ENCODE peak calls at places on chromosomes 2 and 18, in five cellular contexts. Y, G, M, R and K are unnamed samples.
A peak's percentile ranks its signal among the peaks of the same experiment; 100 is the strongest.

GRCh38 chr18:34729264-34729663 is 19.2 kb downstream of the DTNA start:
- DNase-seq in Y (peak; percentile 45), M (no peak), G (peak; percentile 28), R (no peak), K (peak; percentile 57)

GRCh38 chr2:48398285-48399135 is 131.4 kb upstream of the STON1 start:
- DNase-seq in R (no peak), Y (no peak), G (no peak), M (no peak), K (no peak)

GRCh38 chr2:237964578-237965404 is 2.0 kb upstream of the UBE2F start:
- DNase-seq in R (no peak), G (no peak), Y (no peak), M (no peak), K (peak; percentile 91)

GRCh38 chr2:28780496-28780895 is 28.9 kb downstream of the PPP1CB start:
- DNase-seq in G (no peak), M (no peak), Y (no peak), R (no peak), K (no peak)

GRCh38 chr18:39260565-39260964 is 1695.0 kb upstream of the CELF4 start:
- DNase-seq in G (no peak), M (no peak), R (no peak), Y (no peak), K (no peak)

GRCh38 chr2:113240150-113240914 is 38.4 kb downstream of the PAX8 start:
- DNase-seq in G (no peak), R (peak; percentile 86), Y (peak; percentile 95), M (peak; percentile 58), K (peak; percentile 83)

GRCh38 chr2:225668606-225669266 is 269.2 kb downstream of the NYAP2 start:
- DNase-seq in G (peak; percentile 25), R (peak; percentile 56), Y (peak; percentile 78), M (peak; percentile 21), K (peak; percentile 77)

GRCh38 chr2:163157891-163158511 is 319.4 kb upstream of the KCNH7 start:
- DNase-seq in Y (peak; percentile 76), M (peak; percentile 46), G (no peak), R (no peak), K (peak; percentile 70)

GRCh38 chr2:46812381-46813024 is 103.1 kb downstream of the MCFD2 start:
- DNase-seq in R (peak; percentile 62), G (no peak), M (peak; percentile 75), Y (peak; percentile 73), K (peak; percentile 51)

GRCh38 chr2:105792561-105792960 is 47.8 kb downstream of the NCK2 start:
- DNase-seq in G (no peak), M (no peak), Y (no peak), R (no peak), K (no peak)

GRCh38 chr2:230541934-230542380 is 126.0 kb downstream of the SP100 start:
- DNase-seq in M (no peak), Y (peak; percentile 37), G (no peak), R (no peak), K (no peak)

GRCh38 chr2:140624188-140624587 is 1506.6 kb downstream of the LRP1B start:
- DNase-seq in R (no peak), Y (no peak), G (no peak), M (no peak), K (no peak)

GRCh38 chr2:112198780-112199179 is 56.1 kb downstream of the ZC3H8 start:
- DNase-seq in G (no peak), Y (no peak), R (no peak), M (no peak), K (no peak)

GRCh38 chr2:166157578-166157977 is 29.8 kb upstream of the SCN1A start:
- DNase-seq in M (no peak), G (no peak), Y (no peak), R (no peak), K (peak; percentile 20)

GRCh38 chr18:49234984-49235383 is 225.5 kb downstream of the DYM start:
- DNase-seq in M (no peak), Y (no peak), G (no peak), R (no peak), K (no peak)

GRCh38 chr2:240785424-240786335 is 34.3 kb downstream of the KIF1A start:
- DNase-seq in Y (no peak), G (no peak), R (no peak), M (no peak), K (no peak)

GRCh38 chr2:200380833-200381542 is 74.5 kb downstream of the SPATS2L start:
- DNase-seq in R (no peak), Y (peak; percentile 78), M (no peak), G (no peak), K (peak; percentile 34)

GRCh38 chr2:120736955-120737801 is 1.5 kb downstream of the GLI2 start:
- DNase-seq in G (no peak), R (no peak), M (peak; percentile 84), Y (peak; percentile 89), K (peak; percentile 18)

GRCh38 chr2:46942891-46943626 is 27.5 kb upstream of the MCFD2 start:
- DNase-seq in G (no peak), Y (no peak), M (no peak), R (no peak), K (no peak)

GRCh38 chr2:113175736-113176695 is 2.2 kb downstream of the PSD4 start:
- DNase-seq in Y (no peak), M (no peak), G (no peak), R (no peak), K (no peak)

GRCh38 chr2:157725856-157726255 is 97.2 kb upstream of the ACVR1C start:
- DNase-seq in G (no peak), R (no peak), M (no peak), Y (peak; percentile 45), K (no peak)

GRCh38 chr2:208101716-208102631 is 22.4 kb downstream of the CRYGD start:
- DNase-seq in M (no peak), R (no peak), G (no peak), Y (peak; percentile 48), K (peak; percentile 37)

GRCh38 chr18:32257073-32257780 is 67.4 kb downstream of the MEP1B start:
- DNase-seq in R (no peak), Y (no peak), M (no peak), G (no peak), K (peak; percentile 73)

GRCh38 chr2:23489471-23490400 is 104.8 kb downstream of the KLHL29 start:
- DNase-seq in Y (peak; percentile 17), M (no peak), G (no peak), R (no peak), K (no peak)

GRCh38 chr18:79452190-79452990 is 56.7 kb downstream of the NFATC1 start:
- DNase-seq in Y (peak; percentile 37), R (no peak), M (no peak), G (no peak), K (no peak)

GRCh38 chr18:79450289-79450920 is 54.7 kb downstream of the NFATC1 start:
- DNase-seq in G (no peak), Y (no peak), M (no peak), R (no peak), K (no peak)

GRCh38 chr18:79452991-79453645 is 57.4 kb downstream of the NFATC1 start:
- DNase-seq in G (no peak), Y (no peak), M (no peak), R (no peak), K (no peak)

GRCh38 chr18:79449551-79450288 is 54.0 kb downstream of the NFATC1 start:
- DNase-seq in R (no peak), G (no peak), M (no peak), Y (no peak), K (no peak)

GRCh38 chr18:79451237-79452125 is 55.8 kb downstream of the NFATC1 start:
- DNase-seq in G (no peak), Y (no peak), R (no peak), M (no peak), K (no peak)
- TF ChIP-seq CTCF in G (no peak), Y (peak; percentile 18), R (no peak), M (peak; percentile 12), K (no peak)

DNA sequence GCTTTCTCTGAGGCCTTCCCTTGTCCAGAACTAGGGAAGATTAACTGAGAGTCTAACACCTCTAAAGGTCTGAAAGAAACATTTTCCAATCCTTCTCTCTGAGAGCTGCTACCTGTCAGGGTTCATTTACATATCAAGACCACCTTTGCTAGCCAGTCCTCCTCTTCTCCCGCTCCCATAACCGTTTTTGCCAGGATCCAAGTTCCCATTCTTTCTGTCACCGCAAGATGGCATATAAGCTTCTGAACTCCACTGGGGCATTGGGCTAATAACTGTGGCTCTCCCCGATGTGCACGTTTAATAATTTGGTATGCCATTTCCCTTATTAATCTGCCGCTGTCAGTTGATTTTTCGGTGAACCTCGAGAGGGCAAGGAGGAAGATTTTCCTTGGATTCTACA is 510.3 kb upstream of the CNTNAP5 start:
- DNase-seq in R (no peak), Y (no peak), M (no peak), G (no peak), K (no peak)
- TF ChIP-seq CTCF in R (no peak), Y (no peak), M (no peak), G (no peak), K (no peak)

GRCh38 chr2:99403524-99403923 is 66.3 kb downstream of the EIF5B start:
- DNase-seq in R (no peak), Y (no peak), G (no peak), M (no peak), K (no peak)
- TF ChIP-seq CTCF in R (no peak), Y (no peak), G (no peak), M (no peak), K (no peak)

GRCh38 chr2:233350708-233351107 is 3.6 kb upstream of the DGKD start:
- DNase-seq in R (no peak), M (peak; percentile 37), G (no peak), Y (peak; percentile 87), K (peak; percentile 97)
- TF ChIP-seq CTCF in R (no peak), M (no peak), G (no peak), Y (no peak), K (no peak)

GRCh38 chr18:26963292-26963691 is 97.8 kb upstream of the AQP4 start:
- DNase-seq in G (no peak), Y (peak; percentile 5), R (no peak), M (no peak), K (peak; percentile 33)
- TF ChIP-seq CTCF in G (no peak), Y (peak; percentile 14), R (no peak), M (no peak), K (peak; percentile 37)

DNA sequence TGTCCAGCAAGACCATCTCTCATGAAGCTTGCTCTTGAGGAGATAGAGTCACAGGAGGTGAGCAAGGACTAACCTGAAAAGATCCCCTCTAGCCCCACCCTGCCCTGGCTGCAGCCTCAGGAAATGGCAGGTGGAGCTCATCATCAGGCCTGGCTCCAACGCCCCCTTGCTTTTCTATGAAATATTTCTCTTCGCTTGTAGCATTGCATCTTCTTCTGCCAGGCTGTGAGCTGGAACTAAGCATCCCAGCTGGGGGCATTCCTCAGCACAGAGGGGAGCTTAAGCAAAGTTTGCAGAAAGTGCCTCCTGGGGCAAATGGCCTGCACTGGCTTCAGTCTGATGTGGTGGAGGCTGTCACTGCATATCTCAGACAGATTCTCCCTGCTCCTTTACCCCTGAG is 90.1 kb upstream of the LGALSL start:
- DNase-seq in M (no peak), Y (no peak), G (no peak), R (no peak), K (no peak)
- TF ChIP-seq CTCF in M (no peak), Y (no peak), G (no peak), R (no peak), K (no peak)

DNA sequence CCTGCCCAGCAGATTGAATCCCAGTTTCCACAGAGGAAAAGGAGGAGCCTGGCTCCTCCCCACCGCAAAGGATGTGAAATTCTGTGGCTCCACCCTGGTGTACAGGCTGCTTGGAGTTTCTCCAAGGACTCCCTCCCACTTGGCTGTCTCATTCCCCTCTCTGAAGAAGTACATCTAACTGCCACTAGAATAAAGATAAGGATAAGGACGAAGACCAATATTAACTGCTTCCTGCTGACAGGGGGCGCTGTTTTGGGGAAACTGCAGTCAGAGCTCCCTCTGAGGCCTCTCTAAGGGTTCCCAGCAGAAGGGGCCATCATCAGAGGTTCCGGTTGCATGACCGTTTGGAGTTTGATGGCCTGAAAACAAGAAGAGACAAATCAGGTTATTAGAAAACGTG is 790.9 kb downstream of the CPS1 start:
- DNase-seq in M (no peak), G (no peak), R (no peak), Y (no peak), K (no peak)
- TF ChIP-seq CTCF in M (no peak), G (no peak), R (no peak), Y (no peak), K (no peak)